ENCODE peak calls at places on chromosomes 11 and 22, in seven cellular contexts. P, J, V, E, C, B and L are unnamed samples.

GRCh38 chr22:21917206-21917958 is 35.3 kb downstream of the PPM1F start:
- DNase-seq in B (no peak), P (peak), C (peak), J (no peak), E (no peak), V (no peak), L (no peak)

GRCh38 chr11:42239102-42239501 is 779.6 kb upstream of the LRRC4C start:
- DNase-seq in E (no peak), J (no peak), C (no peak), P (peak), V (peak), B (no peak), L (no peak)

GRCh38 chr11:44617671-44618461 is 52.4 kb downstream of the CD82 start:
- DNase-seq in V (no peak), C (no peak), B (no peak), J (no peak), E (no peak), P (no peak), L (no peak)

GRCh38 chr11:10688401-10688800 is 5.2 kb downstream of the IRAG1 start:
- DNase-seq in C (no peak), V (peak), E (no peak), J (peak), B (no peak), P (no peak), L (no peak)

GRCh38 chr11:445765-446588 is 4.1 kb upstream of the PTDSS2 start:
- DNase-seq in C (no peak), B (no peak), P (no peak), V (no peak), E (no peak), J (no peak), L (no peak)

GRCh38 chr11:62427630-62428233 is 8.9 kb downstream of the SCGB1A1 start:
- DNase-seq in E (no peak), P (peak), B (no peak), J (peak), C (no peak), V (peak), L (no peak)

GRCh38 chr22:18057568-18058209 is 20.1 kb upstream of the PEX26 start:
- DNase-seq in E (peak), C (peak), V (peak), P (peak), B (no peak), J (peak), L (no peak)

GRCh38 chr11:102810943-102811528 is 13.1 kb upstream of the MMP1 start:
- DNase-seq in J (peak), V (peak), E (peak), B (no peak), C (no peak), P (no peak), L (no peak)

GRCh38 chr11:68596231-68596630 is 88.1 kb upstream of the GAL start:
- DNase-seq in E (no peak), C (no peak), J (no peak), B (no peak), V (no peak), P (no peak), L (no peak)

GRCh38 chr22:35039625-35040024 is 26.3 kb upstream of the ISX start:
- DNase-seq in V (peak), C (no peak), B (no peak), J (no peak), P (no peak), E (no peak), L (no peak)

GRCh38 chr11:1462576-1462975 is 24.0 kb downstream of the MOB2 start:
- DNase-seq in E (no peak), P (no peak), B (no peak), C (no peak), V (no peak), J (no peak), L (no peak)

GRCh38 chr11:65410936-65411680 is 11.5 kb upstream of the NEAT1 start:
- DNase-seq in B (no peak), P (no peak), V (no peak), J (no peak), E (no peak), C (no peak), L (no peak)

GRCh38 chr11:394034-394857 is at the start of gene PKP3:
- DNase-seq in B (no peak), E (peak), P (peak), C (no peak), J (peak), V (peak), L (no peak)

GRCh38 chr11:96942855-96943254 is 553.0 kb downstream of the JRKL start:
- DNase-seq in P (no peak), B (no peak), V (no peak), E (no peak), C (no peak), J (no peak), L (no peak)

GRCh38 chr11:120985718-120986569 is 38.0 kb upstream of the TBCEL start:
- DNase-seq in E (peak), V (peak), P (peak), C (peak), J (peak), B (peak), L (no peak)